ENCODE peak calls at places on chromosomes 12 and 14, in eight cellular contexts. G is endothelial cell of umbilical vein, A is tibial nerve, F is transverse colon, P is Peyer's patch, H is K562, W is suprapubic skin, D is stomach. I is an unnamed sample. For H3K4me1, the result is how much of the 10 kb centered on the place peaks cover.

GRCh38 chr12:50187084-50187900 is 20.1 kb upstream of the CERS5 start:
- DNase-seq in G (no peak), A (no peak), F (no peak), P (no peak), H (no peak), W (no peak), D (no peak), I (no peak)

GRCh38 chr14:76884853-76885276 is 58.7 kb downstream of the LRRC74A start:
- DNase-seq in G (no peak), A (no peak), F (no peak), P (no peak), H (no peak), W (no peak), D (no peak), I (no peak)

GRCh38 chr14:94066089-94066676 is 14.8 kb downstream of the DDX24 start:
- DNase-seq in G (no peak), A (no peak), F (peak), P (no peak), H (no peak), W (no peak), D (no peak), I (peak)

GRCh38 chr12:114684098-114684869 is at the start of gene TBX3:
- DNase-seq in G (peak), A (peak), F (peak), P (peak), H (peak), W (peak), D (peak), I (peak)

GRCh38 chr12:30613119-30613830 is 82.4 kb downstream of the IPO8 start:
- DNase-seq in G (peak), A (no peak), F (no peak), P (no peak), H (no peak), W (no peak), D (no peak), I (no peak)

GRCh38 chr14:26163761-26164160 is 434.1 kb downstream of the NOVA1 start:
- DNase-seq in G (peak), A (no peak), F (no peak), P (no peak), H (no peak), W (no peak), D (no peak), I (no peak)

GRCh38 chr14:88323520-88324199 is 591 bp upstream of the KCNK10 start:
- DNase-seq in G (no peak), A (no peak), F (no peak), P (peak), H (no peak), W (no peak), D (no peak), I (peak)

GRCh38 chr12:98424726-98425401 is 90.5 kb upstream of the TMPO start:
- DNase-seq in G (peak), A (peak), F (peak), P (peak), H (peak), W (no peak), D (peak), I (peak)

GRCh38 chr12:52514471-52515318 is 5.5 kb downstream of the KRT5 start:
- DNase-seq in G (no peak), A (no peak), F (no peak), P (no peak), H (no peak), W (no peak), D (no peak), I (no peak)

GRCh38 chr12:20154060-20154459 is 214.3 kb upstream of the PDE3A start:
- DNase-seq in G (no peak), A (no peak), F (no peak), P (no peak), H (no peak), W (no peak), D (no peak), I (no peak)

GRCh38 chr14:91417134-91417982 is at the start of gene CCDC88C:
- DNase-seq in G (peak), A (no peak), F (peak), P (peak), H (no peak), W (no peak), D (peak), I (peak)

GRCh38 chr14:58668848-58669480 is 31.2 kb downstream of the DACT1 start:
- DNase-seq in G (no peak), A (no peak), F (no peak), P (no peak), H (no peak), W (no peak), D (no peak), I (no peak)

GRCh38 chr12:101939856-101940265 is 62.5 kb downstream of the DRAM1 start:
- DNase-seq in G (peak), A (peak), F (peak), P (peak), H (peak), W (no peak), D (peak), I (peak)

GRCh38 chr12:107778383-107779015 is 4.0 kb downstream of the ASCL4 start:
- DNase-seq in G (no peak), A (no peak), F (peak), P (no peak), H (no peak), W (no peak), D (no peak), I (no peak)
- H3K4me1 ChIP-seq in G (under half), A (under half), F (under half), P (under half), H (under half), W (under half), D (under half), I (under half)

GRCh38 chr14:104750658-104751057 is 2.3 kb upstream of the SIVA1 start:
- DNase-seq in G (no peak), A (no peak), F (no peak), P (no peak), H (no peak), W (no peak), D (no peak), I (peak)

GRCh38 chr14:104747876-104748275 is 5.1 kb upstream of the SIVA1 start:
- DNase-seq in G (no peak), A (no peak), F (no peak), P (no peak), H (no peak), W (no peak), D (no peak), I (no peak)

GRCh38 chr14:104749958-104750529 is 2.9 kb upstream of the SIVA1 start:
- DNase-seq in G (no peak), A (no peak), F (no peak), P (no peak), H (no peak), W (no peak), D (no peak), I (no peak)

GRCh38 chr14:104746951-104747481 is 5.9 kb upstream of the SIVA1 start:
- DNase-seq in G (no peak), A (no peak), F (peak), P (no peak), H (no peak), W (no peak), D (peak), I (no peak)

GRCh38 chr14:104749111-104749649 is 3.8 kb upstream of the SIVA1 start:
- DNase-seq in G (no peak), A (peak), F (peak), P (no peak), H (no peak), W (no peak), D (no peak), I (peak)
- TF ChIP-seq POLR2A in G (no peak), A (no peak), F (no peak), P (peak), H (no peak), W (no peak), D (no peak), I (no peak)

DNA sequence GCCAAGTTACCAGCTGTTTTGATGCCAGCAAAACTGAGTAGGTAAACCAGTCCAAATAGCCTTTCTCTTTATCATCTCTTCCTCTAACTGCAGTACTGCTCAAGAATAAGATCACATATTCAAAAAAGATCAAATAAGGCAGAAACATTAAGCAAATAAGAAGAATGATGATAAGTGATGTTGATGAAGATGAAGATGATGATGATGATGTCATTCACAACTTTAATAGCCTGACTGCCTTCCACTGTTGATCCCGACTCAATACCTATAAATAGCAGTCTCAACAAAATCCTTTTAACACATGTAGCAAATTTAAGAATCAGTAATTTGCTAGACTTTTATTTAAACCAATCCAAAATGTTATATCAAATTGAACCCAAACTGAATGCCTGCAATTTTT is 47.1 kb downstream of the NELL2 start:
- DNase-seq in G (no peak), A (no peak), F (no peak), P (no peak), H (no peak), W (no peak), D (no peak), I (no peak)
- H3K4me1 ChIP-seq in G (under half), A (under half), F (under half), P (under half), H (under half), W (under half), D (under half), I (under half)

GRCh38 chr12:62695696-62696095 is 229.1 kb downstream of the MON2 start:
- DNase-seq in G (no peak), A (no peak), F (no peak), P (no peak), H (no peak), W (no peak), D (no peak), I (no peak)

GRCh38 chr12:62701492-62701891 is 233.5 kb downstream of the PPM1H start:
- DNase-seq in G (no peak), A (no peak), F (no peak), P (no peak), H (no peak), W (no peak), D (no peak), I (no peak)

GRCh38 chr12:62700091-62700490 is 233.5 kb downstream of the MON2 start:
- DNase-seq in G (no peak), A (no peak), F (no peak), P (no peak), H (no peak), W (no peak), D (no peak), I (no peak)

GRCh38 chr12:62697893-62698292 is 231.3 kb downstream of the MON2 start:
- DNase-seq in G (peak), A (no peak), F (no peak), P (no peak), H (no peak), W (no peak), D (no peak), I (no peak)

GRCh38 chr12:62698701-62699101 is 232.1 kb downstream of the MON2 start:
- DNase-seq in G (peak), A (no peak), F (no peak), P (no peak), H (no peak), W (no peak), D (no peak), I (no peak)
- TF ChIP-seq POLR2A in G (no peak), A (no peak), F (no peak), P (no peak), H (no peak), W (no peak), D (no peak), I (no peak)

DNA sequence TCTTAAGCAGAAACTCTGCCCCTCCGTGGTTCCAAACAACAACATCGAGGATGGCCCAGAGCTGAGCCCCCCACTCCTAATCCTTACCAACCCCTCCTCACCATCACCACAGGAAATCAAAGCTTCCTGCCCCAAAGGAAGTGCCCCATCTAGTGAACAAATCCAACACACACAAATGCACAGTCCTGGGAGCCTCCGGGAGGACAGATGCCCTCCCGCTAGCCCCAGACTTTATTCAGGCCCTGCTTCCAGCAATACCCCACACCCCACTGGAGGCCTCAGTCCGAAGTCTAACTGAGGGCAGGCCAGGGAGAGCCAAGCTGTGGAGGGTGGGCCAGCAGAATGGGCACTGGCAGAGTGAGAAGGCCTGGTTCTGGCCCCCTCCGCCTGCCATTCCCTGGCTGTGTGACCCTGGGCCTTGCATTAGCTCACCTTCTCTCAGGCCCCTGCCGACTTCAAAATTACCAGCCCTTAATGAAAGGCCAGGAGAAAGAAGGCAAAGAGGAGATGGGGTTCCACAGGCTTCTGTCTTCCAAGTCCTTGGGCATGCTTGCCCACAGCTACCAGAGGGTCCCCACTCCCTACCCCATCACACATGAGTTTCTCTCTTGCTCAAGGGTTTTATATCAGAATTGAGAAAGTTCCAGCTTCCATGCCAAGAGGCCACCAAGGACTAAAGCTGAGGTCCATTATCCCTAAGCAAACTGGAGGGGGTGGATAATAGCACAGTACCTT is 2.3 kb downstream of the HDAC7 start:
- DNase-seq in G (no peak), A (no peak), F (no peak), P (no peak), H (no peak), W (no peak), D (no peak), I (no peak)
- H3K4me1 ChIP-seq in G (half or more), A (half or more), F (under half), P (half or more), H (half or more), W (half or more), D (half or more), I (half or more)

DNA sequence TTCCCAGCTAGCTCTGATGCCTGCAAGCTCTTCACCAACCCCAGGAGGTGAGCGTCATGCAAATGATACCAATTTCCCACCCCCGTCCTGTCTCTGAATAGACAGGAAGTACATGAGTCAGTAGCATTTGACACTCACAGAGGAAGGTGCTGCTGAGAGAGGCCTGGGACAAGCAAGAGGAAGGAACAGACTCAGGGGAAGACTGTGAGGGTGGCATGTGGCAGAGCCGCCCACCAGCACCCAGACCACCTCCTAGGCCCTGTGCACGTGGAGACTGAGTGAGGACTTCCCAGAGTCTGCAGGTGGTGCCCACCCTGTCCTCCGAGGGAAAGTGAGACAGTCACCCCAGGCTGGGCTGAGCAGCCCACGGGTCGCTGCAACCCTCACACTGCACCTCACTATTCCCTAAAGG is 199.5 kb upstream of the SFSWAP start:
- DNase-seq in G (peak), A (no peak), F (peak), P (peak), H (no peak), W (no peak), D (no peak), I (no peak)
- TF ChIP-seq POLR2A in G (no peak), A (no peak), F (no peak), P (no peak), H (no peak), W (no peak), D (no peak), I (no peak)

GRCh38 chr12:54019924-54020586 is 8.2 kb upstream of the HOXC6 start:
- DNase-seq in G (no peak), A (no peak), F (no peak), P (no peak), H (no peak), W (no peak), D (no peak), I (peak)
- H3K4me1 ChIP-seq in G (under half), A (half or more), F (under half), P (under half), H (under half), W (half or more), D (under half), I (under half)

GRCh38 chr12:128808651-128809050 is 15.1 kb downstream of the SLC15A4 start:
- DNase-seq in G (no peak), A (no peak), F (no peak), P (no peak), H (no peak), W (peak), D (peak), I (no peak)
- TF ChIP-seq POLR2A in G (no peak), A (no peak), F (no peak), P (no peak), H (no peak), W (no peak), D (no peak), I (no peak)

GRCh38 chr12:91311081-91311480 is 128.5 kb upstream of the DCN start:
- DNase-seq in G (no peak), A (no peak), F (no peak), P (no peak), H (no peak), W (no peak), D (no peak), I (no peak)

GRCh38 chr12:91316825-91317224 is 134.2 kb upstream of the DCN start:
- DNase-seq in G (no peak), A (no peak), F (no peak), P (no peak), H (no peak), W (no peak), D (no peak), I (no peak)

GRCh38 chr12:91317324-91317723 is 134.7 kb upstream of the DCN start:
- DNase-seq in G (no peak), A (no peak), F (no peak), P (no peak), H (no peak), W (no peak), D (no peak), I (no peak)

GRCh38 chr12:91319071-91319760 is 136.6 kb upstream of the DCN start:
- DNase-seq in G (no peak), A (no peak), F (no peak), P (no peak), H (no peak), W (no peak), D (no peak), I (no peak)

DNA sequence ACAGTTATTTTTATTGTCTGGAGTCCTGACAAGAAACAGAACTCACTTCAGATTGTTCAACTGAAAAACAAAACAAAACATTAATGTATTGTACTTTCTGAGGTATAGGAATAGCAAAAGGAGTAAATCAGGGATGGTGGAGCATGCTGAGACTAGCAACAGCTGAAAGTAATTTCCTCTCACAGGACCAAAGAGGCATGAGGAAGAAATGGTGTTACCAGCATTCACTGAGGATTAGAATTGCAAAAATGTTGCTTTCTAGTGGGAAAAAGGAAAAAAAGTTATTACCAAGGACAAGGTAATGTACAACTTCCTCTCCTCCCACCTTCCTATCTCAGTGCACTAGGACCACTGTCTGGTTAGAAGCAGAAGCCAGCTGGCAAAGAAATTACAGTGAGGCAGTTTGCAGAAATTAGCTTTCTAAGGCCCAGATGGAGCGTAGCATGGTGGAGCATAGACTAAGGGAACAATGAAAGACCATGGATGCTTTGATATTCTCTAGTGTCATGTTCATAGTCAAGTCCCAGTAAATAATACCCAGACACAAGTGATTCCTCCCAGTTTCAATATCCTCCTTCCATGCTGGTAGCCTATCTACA is 133.6 kb upstream of the DCN start:
- DNase-seq in G (no peak), A (no peak), F (no peak), P (no peak), H (no peak), W (no peak), D (no peak), I (peak)
- H3K4me1 ChIP-seq in G (under half), A (under half), F (under half), P (under half), H (under half), W (under half), D (under half), I (under half)

GRCh38 chr12:133080619-133081407 is at the start of gene ZNF140:
- DNase-seq in G (peak), A (peak), F (peak), P (peak), H (peak), W (peak), D (peak), I (peak)
- TF ChIP-seq POLR2A in G (peak), A (no peak), F (peak), P (peak), H (peak), W (peak), D (no peak), I (peak)

I was measured in testis.